ENCODE peak calls at places on chromosomes 11 and 22, in four cellular contexts. U is HCT116, S is Peyer's patch, T is AML-193. E is an unnamed sample.

GRCh38 chr11:291281-292210 is 2.6 kb downstream of the PGGHG start:
- DNase-seq in U (no peak), S (no peak), T (no peak), E (no peak)

GRCh38 chr11:26764315-26764714 is 42.5 kb upstream of the SLC5A12 start:
- DNase-seq in U (no peak), S (no peak), T (no peak), E (no peak)

GRCh38 chr11:67006029-67006884 is 16.7 kb upstream of the SYT12 start:
- DNase-seq in U (peak; percentile 62), S (no peak), T (no peak), E (no peak)

GRCh38 chr11:36328956-36329673 is 33.0 kb downstream of the PRR5L start:
- DNase-seq in U (no peak), S (no peak), T (no peak), E (no peak)

GRCh38 chr22:19749876-19750275 is 10.7 kb upstream of the TBX1 start:
- DNase-seq in U (no peak), S (no peak), T (no peak), E (no peak)

GRCh38 chr11:118202599-118203422 is 22.0 kb downstream of the JAML start:
- DNase-seq in U (no peak), S (peak; percentile 87), T (no peak), E (no peak)

GRCh38 chr22:44623771-44624510 is 78.1 kb upstream of the PRR5 start:
- DNase-seq in U (no peak), S (no peak), T (no peak), E (no peak)

GRCh38 chr11:26219506-26220117 is 112.3 kb upstream of the ANO3 start:
- DNase-seq in U (no peak), S (no peak), T (no peak), E (no peak)

GRCh38 chr11:100740440-100740839 is 53.4 kb downstream of the ARHGAP42 start:
- DNase-seq in U (no peak), S (no peak), T (no peak), E (no peak)

GRCh38 chr11:131441398-131441797 is 71.0 kb downstream of the NTM start:
- DNase-seq in U (no peak), S (no peak), T (no peak), E (no peak)

GRCh38 chr11:60769273-60769672 is 12.6 kb downstream of the MS4A15 start:
- DNase-seq in U (no peak), S (no peak), T (no peak), E (no peak)

GRCh38 chr11:46560300-46561025 is 33.4 kb downstream of the AMBRA1 start:
- DNase-seq in U (no peak), S (no peak), T (peak; percentile 52), E (no peak)

GRCh38 chr11:6475936-6476335 is 2.2 kb upstream of the TRIM3 start:
- DNase-seq in U (no peak), S (no peak), T (no peak), E (no peak)

GRCh38 chr11:65802841-65803240 is 16.0 kb downstream of the OVOL1 start:
- DNase-seq in U (no peak), S (no peak), T (no peak), E (no peak)

GRCh38 chr11:8717544-8717875 is 34.9 kb downstream of the RPL27A start:
- DNase-seq in U (no peak), S (no peak), T (no peak), E (no peak)

GRCh38 chr11:2582436-2582931 is 117.3 kb downstream of the KCNQ1OT1 start:
- DNase-seq in U (no peak), S (peak; percentile 39), T (no peak), E (no peak)

GRCh38 chr11:2522636-2523255 is 77.9 kb downstream of the KCNQ1 start:
- DNase-seq in U (no peak), S (peak; percentile 43), T (no peak), E (no peak)

GRCh38 chr11:130166457-130166784 is 6.8 kb downstream of the ST14 start:
- DNase-seq in U (peak; percentile 82), S (peak; percentile 83), T (no peak), E (no peak)

GRCh38 chr11:2460540-2461252 is 15.9 kb downstream of the KCNQ1 start:
- DNase-seq in U (no peak), S (peak; percentile 79), T (no peak), E (no peak)

GRCh38 chr11:62592989-62593421 is 1.7 kb upstream of the TUT1 start:
- DNase-seq in U (no peak), S (no peak), T (no peak), E (no peak)

GRCh38 chr11:130522284-130522961 is 74.0 kb downstream of the ADAMTS15 start:
- DNase-seq in U (peak; percentile 48), S (peak; percentile 85), T (no peak), E (no peak)

GRCh38 chr11:12195773-12196172 is 85.4 kb downstream of the MICAL2 start:
- DNase-seq in U (no peak), S (no peak), T (no peak), E (no peak)

GRCh38 chr11:64449381-64450167 is 90.6 kb downstream of the RPS6KA4 start:
- DNase-seq in U (peak; percentile 74), S (peak; percentile 65), T (peak; percentile 66), E (peak; percentile 73)

GRCh38 chr11:47433157-47433556 is 6.9 kb upstream of the PSMC3 start:
- DNase-seq in U (no peak), S (no peak), T (no peak), E (no peak)